ENCODE peak calls at places on chromosomes 11 and 22, in five cellular contexts. J is HCT116, U is fibroblast of lung, W is OCI-LY7, T is endothelial cell of umbilical vein. B is an unnamed sample.

GRCh38 chr22:49192857-49193250 is 634.8 kb downstream of the BRD1 start:
- DNase-seq in T (no peak), W (no peak), J (no peak), U (no peak), B (no peak)

GRCh38 chr11:126431401-126432064 is 76.0 kb downstream of the ST3GAL4 start:
- DNase-seq in T (peak), W (no peak), U (peak), J (no peak), B (no peak)

GRCh38 chr11:3849297-3849874 is 6.1 kb upstream of the STIM1 start:
- DNase-seq in U (peak), W (peak), J (no peak), T (peak), B (no peak)

GRCh38 chr22:50503475-50504145 is 3.9 kb downstream of the LMF2 start:
- DNase-seq in J (no peak), W (no peak), U (no peak), T (no peak), B (no peak)

GRCh38 chr11:20110908-20111669 is 49.2 kb downstream of the DBX1 start:
- DNase-seq in J (peak), W (peak), U (peak), T (peak), B (peak)

GRCh38 chr22:46731246-46732040 is 6.6 kb downstream of the CERK start:
- DNase-seq in T (no peak), J (no peak), W (no peak), U (no peak), B (no peak)

GRCh38 chr11:3835100-3835485 is 5.7 kb downstream of the RHOG start:
- DNase-seq in J (no peak), U (no peak), W (no peak), T (peak), B (no peak)

GRCh38 chr22:39114157-39114511 is 17.1 kb downstream of the APOBEC3H start:
- DNase-seq in U (no peak), W (no peak), J (no peak), T (no peak), B (no peak)

GRCh38 chr11:48123249-48123875 is 93.2 kb upstream of the OR4B1 start:
- DNase-seq in J (no peak), T (peak), U (no peak), W (no peak), B (no peak)

GRCh38 chr11:64713031-64713780 is 9.8 kb downstream of the NRXN2 start:
- DNase-seq in J (no peak), W (no peak), U (peak), T (peak), B (no peak)

GRCh38 chr11:34075178-34075820 is 23.8 kb downstream of the CAPRIN1 start:
- DNase-seq in T (peak), U (peak), W (no peak), J (peak), B (no peak)

GRCh38 chr11:104836711-104837110 is 61.5 kb downstream of the CASP12 start:
- DNase-seq in U (peak), W (no peak), T (no peak), J (no peak), B (no peak)

GRCh38 chr11:7611411-7611810 is 61.9 kb downstream of the CYB5R2 start:
- DNase-seq in U (no peak), J (no peak), W (no peak), T (no peak), B (no peak)

GRCh38 chr11:75326439-75326810 is 25.0 kb downstream of the ARRB1 start:
- DNase-seq in T (no peak), J (no peak), W (no peak), U (no peak), B (no peak)

GRCh38 chr22:41523464-41524221 is 20.6 kb downstream of the POLR3H start:
- DNase-seq in T (no peak), W (no peak), J (no peak), U (peak), B (no peak)

GRCh38 chr22:22712092-22712658 is 67.8 kb downstream of the GGTLC2 start:
- DNase-seq in U (no peak), J (no peak), W (peak), T (no peak), B (no peak)

GRCh38 chr22:49333206-49333605 is 494.5 kb downstream of the BRD1 start:
- DNase-seq in T (no peak), J (no peak), U (no peak), W (no peak), B (no peak)

GRCh38 chr11:116732740-116733385 is 39.9 kb downstream of the BUD13 start:
- DNase-seq in W (peak), T (peak), U (peak), J (peak), B (peak)

GRCh38 chr11:76744186-76745058 is 38.7 kb upstream of the TSKU start:
- DNase-seq in W (no peak), T (no peak), U (peak), J (no peak), B (no peak)

DNA sequence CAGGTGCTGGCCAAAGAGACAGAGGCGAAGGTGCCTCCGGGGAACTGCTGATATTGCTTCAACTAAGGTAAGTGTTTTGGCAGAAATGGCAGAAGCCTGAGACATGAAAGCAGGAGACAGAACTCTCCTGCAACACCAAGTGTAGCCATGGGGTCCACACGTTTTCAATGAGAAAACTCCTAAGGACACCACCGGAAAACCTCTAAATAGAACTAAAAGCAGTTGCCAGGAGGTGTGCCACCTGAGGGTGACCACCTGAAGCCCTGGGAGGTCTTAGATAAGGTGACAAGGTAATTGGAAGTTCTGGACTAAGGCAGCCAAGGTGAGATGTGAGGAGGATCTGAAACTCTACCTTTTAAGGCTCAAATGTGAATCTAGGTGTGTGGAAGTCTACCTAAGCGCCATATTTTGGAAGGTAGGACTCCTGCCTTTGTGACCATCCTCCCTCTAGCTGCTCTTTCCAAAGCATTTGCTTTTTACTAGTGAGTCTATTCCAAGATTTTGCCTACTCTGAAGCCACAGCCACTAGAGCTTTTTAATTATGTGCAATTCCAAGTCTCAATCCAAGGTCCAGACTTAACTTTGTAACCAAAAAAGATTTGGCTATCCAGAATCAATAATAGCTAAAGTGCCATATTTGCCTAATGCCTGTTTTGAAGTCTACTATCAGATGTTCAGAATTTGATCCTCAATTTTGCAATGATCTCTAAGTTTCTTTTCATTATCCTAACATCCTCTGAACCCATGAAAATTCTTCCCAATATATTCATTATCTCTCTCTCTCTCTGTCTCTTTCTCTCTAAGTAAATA is 4.5 kb upstream of the ZC3H12C start:
- DNase-seq in T (no peak), J (no peak), U (no peak), W (no peak), B (no peak)
- H2AFZ ChIP-seq in T (no peak), J (no peak), U (no peak), W (no peak), B (no peak)

GRCh38 chr22:36409911-36410756 is 22.4 kb upstream of the MYH9 start:
- DNase-seq in T (peak), J (peak), U (peak), W (peak), B (peak)
- H2AFZ ChIP-seq in T (peak), J (no peak), U (peak), W (peak), B (peak)

GRCh38 chr22:30561402-30562154 is 12.9 kb downstream of the GAL3ST1 start:
- DNase-seq in W (no peak), T (no peak), U (no peak), J (no peak), B (no peak)
- H2AFZ ChIP-seq in W (no peak), T (no peak), U (no peak), J (no peak), B (no peak)

DNA sequence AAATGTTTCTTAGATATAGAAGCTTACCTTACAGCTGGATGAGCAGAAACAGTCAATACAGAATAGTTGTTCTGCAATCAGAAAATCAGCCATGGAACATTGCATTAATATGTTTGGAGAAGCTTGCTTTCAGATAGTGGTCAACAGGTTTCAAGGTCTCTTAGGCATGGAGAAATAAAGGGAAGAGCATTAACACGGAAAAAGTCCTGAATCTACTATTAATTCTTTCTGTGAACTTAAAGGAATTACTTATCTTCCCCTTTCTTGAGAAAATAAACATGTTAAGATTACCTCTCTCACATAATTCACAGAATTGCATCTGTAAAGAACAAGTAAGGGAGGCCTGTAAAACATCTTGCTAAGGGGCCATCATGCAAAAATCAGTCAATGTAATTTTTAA is at the start of gene OR5B3:
- DNase-seq in T (no peak), W (no peak), U (no peak), J (no peak), B (no peak)
- H2AFZ ChIP-seq in T (no peak), W (no peak), U (no peak), J (no peak), B (no peak)

GRCh38 chr11:45216031-45216430 is 69.6 kb downstream of the PRDM11 start:
- DNase-seq in J (no peak), T (no peak), W (no peak), U (no peak), B (no peak)
- H2AFZ ChIP-seq in J (no peak), T (no peak), W (no peak), U (no peak), B (no peak)

GRCh38 chr11:1308745-1309497 is 511 bp downstream of the TOLLIP start:
- DNase-seq in U (peak), W (no peak), J (no peak), T (no peak), B (no peak)
- H2AFZ ChIP-seq in U (peak), W (no peak), J (no peak), T (peak), B (peak)

GRCh38 chr11:78365381-78365792 is 52.2 kb downstream of the GAB2 start:
- DNase-seq in J (peak), T (no peak), W (no peak), U (no peak), B (peak)
- H2AFZ ChIP-seq in J (no peak), T (no peak), W (no peak), U (no peak), B (peak)

DNA sequence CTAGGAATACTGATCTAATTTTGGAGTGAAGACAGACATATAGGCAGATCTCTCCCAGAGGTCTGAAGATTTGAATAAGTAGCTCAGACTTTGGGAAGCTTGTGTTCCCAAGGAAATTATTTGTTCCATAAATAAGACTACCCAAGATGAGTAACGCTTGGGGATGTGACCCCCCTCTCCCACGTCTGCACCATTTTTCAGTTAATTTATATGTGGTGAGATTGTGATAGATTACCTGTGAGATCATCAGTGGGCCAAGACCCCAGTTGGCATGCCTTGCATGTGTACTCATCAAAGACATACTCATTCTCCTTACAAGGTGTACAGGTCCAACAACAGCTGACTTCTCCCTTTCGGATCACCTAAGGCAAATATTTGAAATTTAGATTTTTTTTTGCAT is 252.8 kb upstream of the CTSC start:
- DNase-seq in T (no peak), J (no peak), W (no peak), U (no peak), B (no peak)
- H2AFZ ChIP-seq in T (no peak), J (no peak), W (no peak), U (no peak), B (no peak)

B was measured in keratinocyte.